ENCODE peak calls at places on chromosomes 4 and X, in nine cellular contexts. One of them, this sample, is unnamed.

GRCh38 chr4:175996231-175996630 is 69.4 kb upstream of the WDR17 start:
- DNase-seq in Peyer's patch: no peak
- DNase-seq in transverse colon: no peak
- DNase-seq in K562: no peak
- DNase-seq in suprapubic skin: no peak
- DNase-seq in uterus: no peak
- DNase-seq in GM12892: no peak
- DNase-seq in IMR-90: no peak
- DNase-seq in stomach: no peak
- DNase-seq in this sample: no peak

GRCh38 chr4:154497901-154498300 is 6.3 kb upstream of the DCHS2 start:
- DNase-seq in Peyer's patch: no peak
- DNase-seq in transverse colon: no peak
- DNase-seq in K562: no peak
- DNase-seq in suprapubic skin: no peak
- DNase-seq in uterus: no peak
- DNase-seq in GM12892: no peak
- DNase-seq in IMR-90: no peak
- DNase-seq in stomach: no peak
- DNase-seq in this sample: no peak

GRCh38 chrX:46381630-46382029 is 163.6 kb downstream of the ZNF674 start:
- DNase-seq in Peyer's patch: no peak
- DNase-seq in transverse colon: peak
- DNase-seq in K562: peak
- DNase-seq in suprapubic skin: no peak
- DNase-seq in uterus: no peak
- DNase-seq in GM12892: no peak
- DNase-seq in IMR-90: peak
- DNase-seq in stomach: no peak
- DNase-seq in this sample: no peak

GRCh38 chrX:134371133-134371532 is 88.8 kb upstream of the HPRT1 start:
- DNase-seq in Peyer's patch: no peak
- DNase-seq in transverse colon: no peak
- DNase-seq in K562: peak
- DNase-seq in suprapubic skin: no peak
- DNase-seq in uterus: no peak
- DNase-seq in GM12892: no peak
- DNase-seq in IMR-90: no peak
- DNase-seq in stomach: no peak
- DNase-seq in this sample: no peak

GRCh38 chrX:13285229-13285628 is 34.6 kb downstream of the ATXN3L start:
- DNase-seq in Peyer's patch: no peak
- DNase-seq in transverse colon: no peak
- DNase-seq in K562: no peak
- DNase-seq in suprapubic skin: no peak
- DNase-seq in uterus: no peak
- DNase-seq in GM12892: no peak
- DNase-seq in IMR-90: no peak
- DNase-seq in stomach: no peak
- DNase-seq in this sample: no peak

GRCh38 chrX:112341598-112341997 is 259.0 kb upstream of the TRPC5 start:
- DNase-seq in Peyer's patch: no peak
- DNase-seq in transverse colon: no peak
- DNase-seq in K562: no peak
- DNase-seq in suprapubic skin: no peak
- DNase-seq in uterus: no peak
- DNase-seq in GM12892: no peak
- DNase-seq in IMR-90: peak
- DNase-seq in stomach: no peak
- DNase-seq in this sample: no peak

GRCh38 chrX:110675866-110676265 is 119.8 kb downstream of the CHRDL1 start:
- DNase-seq in Peyer's patch: no peak
- DNase-seq in transverse colon: no peak
- DNase-seq in K562: no peak
- DNase-seq in suprapubic skin: no peak
- DNase-seq in uterus: no peak
- DNase-seq in GM12892: no peak
- DNase-seq in IMR-90: no peak
- DNase-seq in stomach: no peak
- DNase-seq in this sample: no peak

GRCh38 chrX:97399400-97399799 is 515.7 kb downstream of the RPA4 start:
- DNase-seq in Peyer's patch: no peak
- DNase-seq in transverse colon: no peak
- DNase-seq in K562: peak
- DNase-seq in suprapubic skin: no peak
- DNase-seq in uterus: no peak
- DNase-seq in GM12892: no peak
- DNase-seq in IMR-90: peak
- DNase-seq in stomach: no peak
- DNase-seq in this sample: no peak

GRCh38 chrX:38654302-38654701 is 93.0 kb downstream of the TSPAN7 start:
- DNase-seq in Peyer's patch: no peak
- DNase-seq in transverse colon: no peak
- DNase-seq in K562: peak
- DNase-seq in suprapubic skin: no peak
- DNase-seq in uterus: no peak
- DNase-seq in GM12892: no peak
- DNase-seq in IMR-90: peak
- DNase-seq in stomach: no peak
- DNase-seq in this sample: no peak

GRCh38 chrX:106415276-106415895 is 196.4 kb upstream of the RADX start:
- DNase-seq in Peyer's patch: no peak
- DNase-seq in transverse colon: no peak
- DNase-seq in K562: peak
- DNase-seq in suprapubic skin: no peak
- DNase-seq in uterus: no peak
- DNase-seq in GM12892: no peak
- DNase-seq in IMR-90: peak
- DNase-seq in stomach: no peak
- DNase-seq in this sample: no peak

GRCh38 chrX:82676386-82676785 is 831.7 kb upstream of the POU3F4 start:
- DNase-seq in Peyer's patch: no peak
- DNase-seq in transverse colon: no peak
- DNase-seq in K562: peak
- DNase-seq in suprapubic skin: no peak
- DNase-seq in uterus: no peak
- DNase-seq in GM12892: no peak
- DNase-seq in IMR-90: no peak
- DNase-seq in stomach: no peak
- DNase-seq in this sample: no peak

GRCh38 chr4:140756292-140757219 is at the start of gene TBC1D9:
- DNase-seq in Peyer's patch: peak
- DNase-seq in transverse colon: peak
- DNase-seq in K562: peak
- DNase-seq in suprapubic skin: peak
- DNase-seq in uterus: peak
- DNase-seq in GM12892: peak
- DNase-seq in IMR-90: peak
- DNase-seq in stomach: peak
- DNase-seq in this sample: peak

DNA sequence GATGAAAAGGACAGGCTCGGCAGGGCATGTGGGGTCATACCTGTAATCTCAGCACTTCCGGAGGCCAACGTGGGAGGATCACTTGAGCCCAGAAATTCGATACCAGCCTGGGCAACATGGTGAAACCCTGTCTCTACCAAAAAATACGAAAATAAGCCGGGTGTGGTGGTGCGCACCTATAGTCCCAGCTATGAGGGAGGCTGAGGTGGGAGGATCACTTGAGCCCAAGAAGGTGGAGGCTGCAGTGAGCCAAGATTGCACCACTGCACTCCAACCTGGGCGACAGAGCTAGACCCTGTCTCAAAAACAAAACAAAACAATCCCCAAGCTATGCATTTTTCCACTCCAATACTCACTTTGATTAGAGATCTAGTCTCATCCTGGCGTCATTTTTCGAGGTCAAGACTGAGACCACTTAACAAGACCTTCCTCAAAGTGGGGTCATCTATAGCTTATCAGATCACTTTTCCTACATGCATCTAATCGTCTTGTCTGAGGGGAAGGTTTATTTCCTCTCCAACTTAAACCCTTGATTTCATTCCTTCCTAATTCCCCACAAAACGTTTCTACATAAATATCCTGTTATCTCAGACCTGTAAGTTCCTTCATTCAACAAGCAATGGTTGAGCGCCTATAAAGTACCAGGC is 1.3 kb downstream of the NKAP start:
- DNase-seq in Peyer's patch: no peak
- DNase-seq in transverse colon: no peak
- DNase-seq in K562: no peak
- DNase-seq in suprapubic skin: no peak
- DNase-seq in uterus: no peak
- DNase-seq in GM12892: no peak
- DNase-seq in IMR-90: no peak
- DNase-seq in stomach: no peak
- DNase-seq in this sample: no peak
- TF ChIP-seq POLR2A in Peyer's patch: no peak
- TF ChIP-seq POLR2A in transverse colon: no peak
- TF ChIP-seq POLR2A in K562: no peak
- TF ChIP-seq POLR2A in suprapubic skin: no peak
- TF ChIP-seq POLR2A in uterus: no peak
- TF ChIP-seq POLR2A in GM12892: no peak
- TF ChIP-seq POLR2A in IMR-90: no peak
- TF ChIP-seq POLR2A in stomach: no peak
- TF ChIP-seq POLR2A in this sample: no peak

GRCh38 chrX:71068052-71068918 is at the start of gene SNX12:
- DNase-seq in Peyer's patch: peak
- DNase-seq in transverse colon: peak
- DNase-seq in K562: peak
- DNase-seq in suprapubic skin: peak
- DNase-seq in uterus: peak
- DNase-seq in GM12892: peak
- DNase-seq in IMR-90: peak
- DNase-seq in stomach: peak
- DNase-seq in this sample: peak
- TF ChIP-seq POLR2A in Peyer's patch: peak
- TF ChIP-seq POLR2A in transverse colon: peak
- TF ChIP-seq POLR2A in K562: peak
- TF ChIP-seq POLR2A in suprapubic skin: no peak
- TF ChIP-seq POLR2A in uterus: peak
- TF ChIP-seq POLR2A in GM12892: peak
- TF ChIP-seq POLR2A in IMR-90: peak
- TF ChIP-seq POLR2A in stomach: no peak
- TF ChIP-seq POLR2A in this sample: no peak

DNA sequence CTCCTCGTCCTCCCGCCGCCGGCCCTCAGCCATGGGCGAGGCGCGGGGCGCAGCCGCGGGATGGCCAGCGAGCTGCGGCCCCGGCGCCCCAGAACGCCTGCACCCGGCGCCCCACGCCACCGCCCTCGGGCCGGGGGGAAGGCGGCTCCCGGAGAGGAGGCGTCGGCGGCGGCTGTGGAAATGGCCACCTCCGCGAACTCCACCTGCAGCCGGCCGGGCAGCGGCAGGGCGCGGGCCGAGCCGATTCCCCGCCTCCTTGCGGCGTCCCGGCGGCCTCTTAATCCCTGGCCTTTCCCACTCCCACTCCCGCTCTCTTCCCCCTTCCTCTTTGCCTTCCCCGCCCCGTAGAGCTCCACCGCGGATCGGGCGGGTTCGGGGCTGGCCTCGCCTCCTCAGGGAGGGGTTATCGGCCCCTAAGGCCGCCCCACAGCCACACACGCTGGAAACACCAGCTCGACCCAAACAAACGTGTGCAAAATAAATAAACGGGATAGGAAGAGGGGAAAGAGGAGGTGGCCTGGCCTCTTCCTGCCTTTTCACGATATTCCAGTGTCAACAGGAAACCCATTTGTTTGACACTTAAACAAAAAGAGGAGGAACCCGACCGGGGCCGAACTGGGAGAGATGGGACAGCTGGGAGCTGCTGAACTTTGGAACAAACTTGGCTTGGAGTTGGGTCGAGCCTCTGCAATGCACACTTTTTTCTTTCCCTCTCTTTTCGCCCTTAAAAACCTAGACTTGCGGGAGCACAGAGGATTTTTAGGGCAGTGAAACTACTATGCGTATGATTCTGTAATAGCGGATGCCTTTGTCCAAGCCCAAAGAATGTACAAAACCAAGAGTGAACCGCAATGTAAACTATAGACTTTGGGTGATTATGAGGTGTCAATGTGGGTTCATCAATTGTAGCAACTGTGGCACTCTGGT is at the start of gene SH3D19:
- DNase-seq in Peyer's patch: no peak
- DNase-seq in transverse colon: peak
- DNase-seq in K562: no peak
- DNase-seq in suprapubic skin: peak
- DNase-seq in uterus: peak
- DNase-seq in GM12892: no peak
- DNase-seq in IMR-90: peak
- DNase-seq in stomach: peak
- DNase-seq in this sample: peak
- TF ChIP-seq POLR2A in Peyer's patch: peak
- TF ChIP-seq POLR2A in transverse colon: peak
- TF ChIP-seq POLR2A in K562: no peak
- TF ChIP-seq POLR2A in suprapubic skin: peak
- TF ChIP-seq POLR2A in uterus: peak
- TF ChIP-seq POLR2A in GM12892: no peak
- TF ChIP-seq POLR2A in IMR-90: no peak
- TF ChIP-seq POLR2A in stomach: no peak
- TF ChIP-seq POLR2A in this sample: peak

GRCh38 chrX:120250522-120251271 is at the start of gene ZBTB33:
- DNase-seq in Peyer's patch: peak
- DNase-seq in transverse colon: peak
- DNase-seq in K562: peak
- DNase-seq in suprapubic skin: peak
- DNase-seq in uterus: peak
- DNase-seq in GM12892: peak
- DNase-seq in IMR-90: peak
- DNase-seq in stomach: peak
- DNase-seq in this sample: peak
- TF ChIP-seq POLR2A in Peyer's patch: peak
- TF ChIP-seq POLR2A in transverse colon: peak
- TF ChIP-seq POLR2A in K562: peak
- TF ChIP-seq POLR2A in suprapubic skin: peak
- TF ChIP-seq POLR2A in uterus: peak
- TF ChIP-seq POLR2A in GM12892: no peak
- TF ChIP-seq POLR2A in IMR-90: peak
- TF ChIP-seq POLR2A in stomach: no peak
- TF ChIP-seq POLR2A in this sample: peak

GRCh38 chr4:185587444-185588161 is 52.3 kb upstream of the PDLIM3 start:
- DNase-seq in Peyer's patch: peak
- DNase-seq in transverse colon: peak
- DNase-seq in K562: no peak
- DNase-seq in suprapubic skin: no peak
- DNase-seq in uterus: no peak
- DNase-seq in GM12892: peak
- DNase-seq in IMR-90: peak
- DNase-seq in stomach: peak
- DNase-seq in this sample: peak
- TF ChIP-seq POLR2A in Peyer's patch: no peak
- TF ChIP-seq POLR2A in transverse colon: no peak
- TF ChIP-seq POLR2A in K562: no peak
- TF ChIP-seq POLR2A in suprapubic skin: no peak
- TF ChIP-seq POLR2A in uterus: no peak
- TF ChIP-seq POLR2A in GM12892: peak
- TF ChIP-seq POLR2A in IMR-90: no peak
- TF ChIP-seq POLR2A in stomach: no peak
- TF ChIP-seq POLR2A in this sample: no peak